ENCODE peak calls at places on chromosomes 16 and 17, in nine cellular contexts. E is pancreas; P is AG04450; A is activated CD8-positive, alpha-beta T cell treated with anti-CD3 and anti-CD28 coated beads for 36 hours; Z is B cell; J is uterus; C is H9; T is AG10803; D is endothelial cell of umbilical vein. K is an unnamed sample.

GRCh38 chr16:75116081-75116910 is at the start of gene LDHD:
- DNase-seq in A (no peak), D (peak), J (peak), C (peak), Z (no peak), P (no peak), E (peak), T (peak), K (no peak)

GRCh38 chr17:9937164-9937835 is 32.2 kb upstream of the RCVRN start:
- DNase-seq in C (no peak), P (no peak), J (peak), D (no peak), T (peak), Z (no peak), E (no peak), A (no peak), K (no peak)

GRCh38 chr17:81514485-81514734 is 1.8 kb upstream of the ACTG1 start:
- DNase-seq in E (no peak), J (no peak), D (no peak), T (no peak), A (no peak), P (no peak), C (no peak), Z (no peak), K (no peak)

GRCh38 chr17:42667088-42667951 is 8.2 kb downstream of the TUBG2 start:
- DNase-seq in C (peak), J (peak), P (no peak), A (no peak), T (peak), E (no peak), Z (no peak), D (peak), K (no peak)

GRCh38 chr16:83552193-83552592 is 255.6 kb upstream of the HSBP1 start:
- DNase-seq in A (no peak), T (peak), E (no peak), J (no peak), Z (no peak), P (no peak), D (no peak), C (no peak), K (no peak)

GRCh38 chr16:27698266-27698665 is 148.3 kb downstream of the KATNIP start:
- DNase-seq in D (no peak), E (no peak), P (no peak), J (no peak), C (peak), T (no peak), A (peak), Z (no peak), K (no peak)

GRCh38 chr17:57524790-57525543 is 220.1 kb downstream of the CCDC182 start:
- DNase-seq in E (no peak), Z (no peak), C (no peak), D (no peak), T (no peak), A (peak), P (no peak), J (no peak), K (peak)

GRCh38 chr17:67830440-67830839 is 5.1 kb downstream of the BPTF start:
- DNase-seq in P (no peak), J (no peak), A (no peak), Z (no peak), C (peak), E (no peak), D (no peak), T (no peak), K (no peak)

GRCh38 chr17:52181842-52182241 is 23.3 kb upstream of the CA10 start:
- DNase-seq in T (no peak), Z (no peak), J (no peak), E (no peak), C (no peak), P (no peak), D (no peak), A (no peak), K (no peak)

GRCh38 chr16:48393843-48394703 is 8.9 kb upstream of the SIAH1 start:
- DNase-seq in C (no peak), D (no peak), P (no peak), E (no peak), Z (no peak), A (peak), T (peak), J (peak), K (no peak)

GRCh38 chr16:1093284-1094123 is 2.5 kb downstream of the C1QTNF8 start:
- DNase-seq in D (no peak), A (peak), Z (no peak), J (no peak), T (no peak), E (no peak), P (no peak), C (peak), K (no peak)

GRCh38 chr17:62715882-62716390 is 88.5 kb downstream of the MRC2 start:
- DNase-seq in P (no peak), T (no peak), C (peak), D (no peak), E (no peak), Z (no peak), J (no peak), A (no peak), K (no peak)

GRCh38 chr16:73323880-73324279 is 276.0 kb upstream of the ZFHX3 start:
- DNase-seq in Z (no peak), T (no peak), D (no peak), C (no peak), P (no peak), A (no peak), E (no peak), J (no peak), K (no peak)

GRCh38 chr16:9090101-9090959 is 1.1 kb upstream of the HAPSTR1 start:
- DNase-seq in J (peak), C (peak), Z (peak), T (no peak), P (no peak), D (peak), A (peak), E (peak), K (peak)

GRCh38 chr17:48037036-48037881 is at the start of gene COPZ2:
- DNase-seq in D (peak), C (peak), J (peak), P (no peak), Z (peak), T (peak), E (peak), A (peak), K (peak)

GRCh38 chr17:19270951-19271611 is 33.9 kb downstream of the EPN2 start:
- DNase-seq in C (no peak), T (no peak), Z (peak), J (no peak), D (no peak), P (no peak), E (no peak), A (no peak), K (no peak)

GRCh38 chr17:54435966-54436365 is 464.7 kb upstream of the TOM1L1 start:
- DNase-seq in E (no peak), D (no peak), A (no peak), J (no peak), Z (no peak), T (no peak), P (no peak), C (peak), K (no peak)

GRCh38 chr17:31480067-31480466 is 88.6 kb downstream of the RAB11FIP4 start:
- DNase-seq in C (no peak), E (no peak), Z (no peak), T (no peak), A (no peak), D (no peak), J (no peak), P (no peak), K (no peak)

GRCh38 chr17:64385187-64386083 is 5.2 kb downstream of the PECAM1 start:
- DNase-seq in D (peak), T (peak), Z (no peak), C (no peak), E (no peak), J (peak), A (peak), P (peak), K (no peak)

GRCh38 chr16:50434872-50435478 is 66.2 kb upstream of the BRD7 start:
- DNase-seq in A (no peak), Z (no peak), C (no peak), E (no peak), D (no peak), P (no peak), T (no peak), J (no peak), K (no peak)

GRCh38 chr16:81265052-81265451 is 26.6 kb downstream of the BCO1 start:
- DNase-seq in D (no peak), C (no peak), P (no peak), E (no peak), Z (no peak), T (no peak), A (no peak), J (no peak), K (no peak)

GRCh38 chr17:74152591-74153455 is 50.7 kb upstream of the RPL38 start:
- DNase-seq in T (peak), E (no peak), J (no peak), P (no peak), Z (no peak), C (peak), D (no peak), A (no peak), K (no peak)

GRCh38 chr16:25875956-25876608 is 184.3 kb downstream of the HS3ST4 start:
- DNase-seq in Z (no peak), A (no peak), T (no peak), D (no peak), P (no peak), E (no peak), C (no peak), J (no peak), K (no peak)

GRCh38 chr16:80968386-80969113 is 38.1 kb downstream of the CMC2 start:
- DNase-seq in J (no peak), P (no peak), C (no peak), T (peak), Z (no peak), E (no peak), A (no peak), D (peak), K (no peak)

GRCh38 chr16:87063543-87063942 is 253.6 kb downstream of the C16orf95 start:
- DNase-seq in T (no peak), A (no peak), Z (no peak), P (no peak), E (no peak), C (no peak), D (peak), J (no peak), K (no peak)

GRCh38 chr17:80891096-80892018 is 100.3 kb upstream of the CHMP6 start:
- DNase-seq in T (peak), Z (no peak), D (peak), P (peak), C (no peak), E (no peak), J (no peak), A (peak), K (peak)

GRCh38 chr17:31509095-31509804 is 117.8 kb downstream of the RAB11FIP4 start:
- DNase-seq in A (peak), D (no peak), Z (no peak), C (no peak), P (no peak), T (no peak), E (no peak), J (no peak), K (no peak)

GRCh38 chr17:59897090-59897489 is 4.2 kb downstream of the RPS6KB1 start:
- DNase-seq in J (no peak), T (peak), D (no peak), C (no peak), A (no peak), E (no peak), P (no peak), Z (no peak), K (no peak)

GRCh38 chr16:56332464-56333079 is 92.8 kb downstream of the AMFR start:
- DNase-seq in P (no peak), Z (no peak), T (peak), E (peak), D (peak), A (peak), C (peak), J (peak), K (no peak)

GRCh38 chr17:4856937-4857314 is 23.8 kb downstream of the MINK1 start:
- DNase-seq in Z (no peak), D (no peak), E (no peak), A (no peak), T (no peak), P (no peak), C (no peak), J (no peak), K (no peak)

GRCh38 chr16:49524578-49525315 is 151.1 kb downstream of the C16orf78 start:
- DNase-seq in D (no peak), T (no peak), Z (no peak), C (no peak), E (peak), J (no peak), P (no peak), A (no peak), K (no peak)

GRCh38 chr16:57529324-57530103 is 6.9 kb downstream of the CCDC102A start:
- DNase-seq in E (peak), A (peak), P (no peak), D (no peak), C (no peak), J (peak), Z (no peak), T (no peak), K (no peak)

DNA sequence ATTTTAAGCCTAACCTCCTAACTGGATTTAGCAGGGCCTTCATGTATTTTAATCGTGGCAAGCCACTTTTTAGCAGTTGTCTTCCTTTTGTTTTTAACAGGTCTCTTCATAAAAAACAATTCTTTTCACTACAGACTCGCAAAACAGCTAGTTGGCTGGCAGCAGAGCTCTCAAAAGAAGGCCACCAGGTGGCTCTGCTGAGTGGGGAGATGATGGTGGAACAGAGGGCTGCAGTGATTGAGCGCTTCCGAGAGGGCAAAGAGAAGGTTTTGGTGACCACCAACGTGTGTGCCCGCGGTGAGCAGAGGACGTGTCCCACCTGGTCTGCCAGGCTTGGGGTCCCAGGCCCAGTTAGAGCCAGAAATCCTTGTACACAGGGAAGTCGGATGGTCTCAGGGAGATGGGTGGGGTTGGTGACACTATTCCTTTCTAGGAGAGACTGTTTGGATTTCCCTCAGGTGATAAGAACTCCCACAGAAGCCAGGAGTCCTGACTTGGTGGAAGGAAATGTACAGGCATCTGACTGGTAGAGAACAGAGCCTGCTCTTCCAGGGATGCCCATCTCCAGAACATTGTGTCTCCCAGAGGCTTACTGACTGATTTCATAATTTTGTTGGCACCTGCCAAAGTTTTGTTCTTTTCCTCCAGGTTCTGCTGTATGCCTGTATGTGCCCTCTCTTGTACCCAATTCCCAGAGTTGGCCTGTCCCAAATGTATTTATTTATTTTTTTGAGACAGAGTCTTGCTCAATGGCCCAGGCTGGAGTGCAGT is 14.9 kb upstream of the DDX19A start:
- DNase-seq in T (no peak), Z (no peak), A (peak), C (peak), J (no peak), E (no peak), D (no peak), P (no peak), K (no peak)
- TF ChIP-seq CTCF in T (peak), Z (peak), A (peak), C (peak), J (peak), E (no peak), D (peak), P (peak), K (peak)

GRCh38 chr17:37490022-37490587 is 414 bp downstream of the DUSP14 start:
- DNase-seq in P (no peak), C (peak), Z (peak), E (peak), A (peak), D (peak), J (peak), T (peak), K (peak)
- TF ChIP-seq CTCF in P (peak), C (peak), Z (peak), E (peak), A (peak), D (peak), J (peak), T (no peak), K (peak)

DNA sequence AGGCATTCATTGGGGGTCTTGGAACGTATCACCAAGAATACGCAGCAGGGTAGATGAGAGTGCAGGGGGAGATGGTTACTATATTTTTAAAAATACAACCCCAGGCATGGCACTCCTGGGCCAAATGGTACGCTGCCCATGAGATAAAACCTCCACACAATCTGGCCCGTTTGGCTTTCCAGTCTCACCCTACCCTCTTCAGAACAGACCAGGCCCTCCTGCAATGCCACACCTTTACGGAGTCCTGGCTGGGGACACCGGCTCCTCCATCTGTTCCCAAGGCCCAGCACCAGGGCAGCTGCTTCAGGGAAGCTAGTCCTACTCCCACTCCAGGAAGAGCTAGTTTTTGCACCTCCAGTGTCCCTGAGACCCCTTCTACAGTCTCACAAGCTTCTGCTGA is 24.4 kb downstream of the SNN start:
- DNase-seq in C (no peak), A (no peak), J (peak), E (no peak), T (no peak), Z (no peak), P (no peak), D (no peak), K (no peak)
- TF ChIP-seq CTCF in C (no peak), A (no peak), J (no peak), E (no peak), T (no peak), Z (no peak), P (no peak), D (no peak), K (no peak)

DNA sequence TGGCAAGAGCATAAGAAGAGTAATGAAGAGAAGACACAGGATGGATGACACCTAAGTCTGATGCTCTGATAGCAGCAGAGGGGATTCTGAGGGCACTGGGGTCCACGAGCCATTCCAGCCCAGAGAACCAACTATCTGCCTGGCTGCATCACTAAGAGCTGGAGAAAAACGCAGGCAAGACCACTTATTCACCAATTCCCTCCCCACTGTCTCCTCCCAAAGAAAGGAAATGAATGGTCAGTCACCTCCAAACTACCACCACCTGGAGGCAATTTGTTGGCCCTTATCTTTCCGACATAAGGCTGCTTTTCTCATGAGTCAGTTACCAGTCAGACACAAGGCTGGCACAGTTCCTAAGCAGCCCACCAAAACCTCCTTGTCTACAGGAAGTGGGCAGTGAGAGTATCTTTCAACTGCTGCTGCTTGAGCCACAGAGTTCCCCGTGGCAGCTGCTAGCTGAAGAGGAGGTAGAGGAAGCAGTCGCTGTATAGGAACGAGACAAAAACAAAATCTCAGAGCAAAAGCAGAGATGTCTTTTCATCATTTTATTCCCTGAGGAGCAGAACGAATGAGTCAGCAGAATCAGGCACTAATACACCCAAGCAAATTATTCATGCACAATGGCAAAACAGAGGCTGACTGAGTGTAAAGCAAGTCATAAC is 111.1 kb downstream of the SMG6 start:
- DNase-seq in C (no peak), E (no peak), J (peak), P (peak), Z (no peak), A (peak), T (peak), D (peak), K (no peak)
- TF ChIP-seq CTCF in C (no peak), E (no peak), J (no peak), P (no peak), Z (no peak), A (no peak), T (peak), D (no peak), K (no peak)

DNA sequence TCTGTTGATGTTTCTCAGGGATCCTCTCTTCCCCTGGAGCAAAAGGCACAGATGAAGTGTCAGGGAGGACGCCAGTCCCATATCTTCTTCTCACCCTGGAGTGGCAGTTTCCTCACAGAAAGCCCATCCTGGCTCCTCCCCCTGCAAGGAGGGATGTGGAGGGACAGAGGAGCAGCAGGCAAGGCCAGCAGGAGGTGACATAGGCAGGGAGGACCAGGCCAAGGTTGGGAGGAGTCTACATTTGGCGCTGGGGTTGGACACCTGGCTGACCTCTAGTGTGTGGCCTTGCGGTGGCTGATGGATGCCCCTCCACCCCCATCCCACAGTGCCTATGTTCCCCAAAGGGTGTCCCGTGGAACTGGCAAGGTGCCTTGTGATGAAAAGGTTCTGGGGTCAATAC is 125.4 kb downstream of the SEC14L1 start:
- DNase-seq in D (no peak), A (no peak), P (no peak), E (no peak), Z (no peak), T (no peak), J (no peak), C (peak), K (no peak)
- TF ChIP-seq CTCF in D (no peak), A (no peak), P (no peak), E (no peak), Z (no peak), T (no peak), J (no peak), C (no peak), K (no peak)

DNA sequence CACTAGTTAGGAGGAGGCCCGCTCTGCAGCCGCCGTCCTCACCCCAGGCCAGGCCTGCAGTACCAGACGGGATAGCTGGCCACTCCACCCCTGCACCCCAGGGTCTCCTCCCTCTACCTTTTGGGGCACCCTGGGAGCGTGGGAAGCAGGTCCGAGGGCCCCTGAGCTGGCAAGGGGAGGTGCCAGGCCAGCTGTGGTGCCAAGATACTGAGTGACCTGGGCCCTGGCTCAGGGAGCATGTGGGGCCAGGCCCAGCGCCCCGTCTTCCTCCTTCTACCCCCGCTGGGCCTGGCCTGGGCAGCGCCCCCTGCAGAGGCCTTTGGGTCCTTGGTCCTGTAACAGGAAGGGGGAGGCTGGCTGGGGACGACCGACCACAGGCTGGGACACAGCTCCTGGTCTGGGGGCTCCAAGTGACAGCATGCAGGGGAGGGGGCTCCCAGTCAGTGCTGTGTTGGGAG is 13.0 kb downstream of the PAM16 start:
- DNase-seq in E (peak), A (no peak), D (no peak), C (no peak), Z (no peak), J (no peak), T (no peak), P (no peak), K (no peak)
- TF ChIP-seq CTCF in E (no peak), A (no peak), D (no peak), C (no peak), Z (no peak), J (no peak), T (no peak), P (peak), K (no peak)

GRCh38 chr17:61000911-61001310 is 323.3 kb downstream of the BCAS3 start:
- DNase-seq in E (no peak), D (no peak), C (no peak), A (no peak), P (peak), J (no peak), T (peak), Z (no peak), K (no peak)
- TF ChIP-seq CTCF in E (no peak), D (no peak), C (peak), A (no peak), P (peak), J (peak), T (peak), Z (no peak), K (no peak)

GRCh38 chr17:44362056-44362355 is 1.6 kb downstream of the FAM171A2 start:
- DNase-seq in Z (no peak), D (no peak), E (no peak), P (no peak), J (no peak), C (no peak), A (no peak), T (no peak), K (no peak)
- TF ChIP-seq CTCF in Z (no peak), D (no peak), E (no peak), P (no peak), J (no peak), C (no peak), A (no peak), T (no peak), K (no peak)

K was measured in GM13977.